ENCODE peak calls at places on chromosomes 7 and 10, in eight cellular contexts. G is breast epithelium, A is neural progenitor cell, N is WTC11, J is AG09309, I is glutamatergic neuron, O is lower leg skin, S is GM23338. B is an unnamed sample.

GRCh38 chr7:45594780-45595535 is 20.8 kb downstream of the ADCY1 start:
- DNase-seq in O (no peak), J (no peak), A (no peak), S (no peak), N (no peak), I (no peak), G (no peak), B (no peak)

GRCh38 chr7:479948-480499 is 39.6 kb downstream of the PDGFA start:
- DNase-seq in G (no peak), N (peak; percentile 22), S (no peak), A (no peak), J (no peak), O (no peak), I (peak; percentile 18), B (no peak)

GRCh38 chr7:109873296-109873695 is 1217.6 kb upstream of the LRRN3 start:
- DNase-seq in N (no peak), O (peak; percentile 79), J (no peak), I (no peak), A (no peak), G (peak; percentile 56), S (peak; percentile 5), B (no peak)

GRCh38 chr10:79946270-79947082 is 2.4 kb downstream of the SFTPD start:
- DNase-seq in A (no peak), O (no peak), N (no peak), J (no peak), G (no peak), I (no peak), S (no peak), B (no peak)

GRCh38 chr10:21173964-21174669 is 277.0 kb upstream of the NEBL start:
- DNase-seq in J (no peak), G (peak; percentile 83), A (peak; percentile 69), O (peak; percentile 85), S (peak; percentile 78), I (peak; percentile 57), N (peak; percentile 59), B (peak; percentile 63)

GRCh38 chr7:20545016-20545415 is 70.5 kb upstream of the ABCB5 start:
- DNase-seq in O (no peak), A (no peak), S (peak; percentile 8), I (no peak), J (no peak), G (no peak), N (no peak), B (no peak)

GRCh38 chr7:36044096-36044892 is 108.8 kb upstream of the EEPD1 start:
- DNase-seq in S (no peak), O (no peak), A (no peak), N (no peak), I (no peak), G (no peak), J (no peak), B (no peak)

GRCh38 chr7:106273009-106273695 is 11.6 kb downstream of the NAMPT start:
- DNase-seq in A (no peak), N (no peak), O (no peak), I (no peak), J (no peak), G (no peak), S (no peak), B (no peak)

GRCh38 chr10:131653550-131654470 is 247.0 kb upstream of the PPP2R2D start:
- DNase-seq in G (no peak), S (no peak), N (no peak), I (no peak), J (no peak), O (peak; percentile 68), A (no peak), B (no peak)

GRCh38 chr7:129163875-129164544 is 19.5 kb downstream of the TSPAN33 start:
- DNase-seq in S (peak; percentile 84), O (no peak), I (no peak), J (peak; percentile 40), G (no peak), N (no peak), A (peak; percentile 57), B (peak; percentile 37)

GRCh38 chr7:104723001-104723400 is 291.0 kb upstream of the KMT2E start:
- DNase-seq in N (no peak), I (no peak), A (no peak), S (no peak), O (no peak), G (no peak), J (no peak), B (no peak)

GRCh38 chr10:112120491-112120890 is 63.1 kb downstream of the GPAM start:
- DNase-seq in N (no peak), S (no peak), I (no peak), J (no peak), G (no peak), O (no peak), A (no peak), B (no peak)

GRCh38 chr10:124660404-124661125 is 83.6 kb downstream of the FAM53B start:
- DNase-seq in G (no peak), J (no peak), S (no peak), I (no peak), O (no peak), A (no peak), N (no peak), B (no peak)

GRCh38 chr10:32687546-32687945 is 241.6 kb downstream of the CCDC7 start:
- DNase-seq in J (no peak), G (no peak), S (no peak), A (no peak), N (no peak), O (no peak), I (no peak), B (no peak)

GRCh38 chr7:95886501-95887090 is 114.2 kb downstream of the DYNC1I1 start:
- DNase-seq in S (peak; percentile 54), N (no peak), G (no peak), O (no peak), J (no peak), A (no peak), I (no peak), B (no peak)

GRCh38 chr10:35641430-35642015 is 573 bp downstream of the FZD8 start:
- DNase-seq in G (no peak), J (no peak), I (peak; percentile 49), O (peak; percentile 85), S (peak; percentile 54), N (peak; percentile 28), A (peak; percentile 76), B (no peak)

DNA sequence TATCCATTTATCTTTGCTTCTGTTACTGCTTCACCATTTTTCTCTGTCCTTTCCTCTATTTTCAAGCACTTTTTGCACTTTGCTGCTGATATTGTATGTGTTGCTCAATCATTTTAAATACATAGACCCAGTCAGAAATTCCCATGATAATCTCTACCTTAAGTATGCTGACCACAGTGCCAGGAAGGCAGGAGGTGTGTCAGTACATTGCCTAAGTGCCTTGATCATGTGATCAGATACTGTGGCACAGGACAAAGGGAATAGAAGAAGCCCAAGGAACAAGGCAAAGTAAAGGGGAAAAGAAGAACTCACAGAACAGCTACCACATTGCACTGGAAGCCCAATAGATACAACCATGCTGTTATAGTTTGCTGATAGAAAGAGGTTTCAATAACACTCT is 53.7 kb upstream of the CD36 start:
- DNase-seq in J (peak; percentile 13), N (no peak), A (no peak), G (no peak), S (peak; percentile 16), I (no peak), O (no peak), B (no peak)
- TF ChIP-seq CTCF in J (no peak), N (no peak), A (no peak), G (no peak), S (no peak), I (no peak), O (no peak), B (no peak)

GRCh38 chr7:38424750-38425463 is 151.5 kb upstream of the TARP start:
- DNase-seq in O (no peak), I (no peak), N (no peak), S (peak; percentile 31), A (no peak), G (no peak), J (no peak), B (peak; percentile 20)
- TF ChIP-seq CTCF in O (no peak), I (no peak), N (no peak), S (peak; percentile 47), A (peak; percentile 12), G (no peak), J (peak; percentile 23), B (no peak)

GRCh38 chr7:47962262-47962661 is 14.0 kb upstream of the PKD1L1 start:
- DNase-seq in S (no peak), G (no peak), A (no peak), I (no peak), N (no peak), O (no peak), J (no peak), B (no peak)

GRCh38 chr7:47968852-47969774 is 10.3 kb downstream of the HUS1 start:
- DNase-seq in N (peak; percentile 86), G (no peak), I (peak; percentile 93), O (no peak), A (peak; percentile 86), J (no peak), S (peak; percentile 85), B (peak; percentile 75)

GRCh38 chr7:47967123-47967522 is 12.3 kb downstream of the HUS1 start:
- DNase-seq in J (no peak), O (no peak), G (no peak), S (no peak), I (no peak), A (no peak), N (no peak), B (no peak)

GRCh38 chr7:47967708-47968107 is 11.7 kb downstream of the HUS1 start:
- DNase-seq in N (no peak), O (no peak), S (no peak), G (no peak), I (no peak), J (no peak), A (no peak), B (no peak)

GRCh38 chr7:47965456-47965855 is 14.0 kb downstream of the HUS1 start:
- DNase-seq in A (no peak), G (no peak), S (no peak), N (no peak), I (no peak), O (no peak), J (no peak), B (no peak)
- TF ChIP-seq CTCF in A (no peak), G (no peak), S (no peak), N (no peak), I (no peak), O (no peak), J (no peak), B (no peak)

GRCh38 chr7:3397324-3397723 is 96.3 kb downstream of the SDK1 start:
- DNase-seq in N (no peak), S (no peak), I (no peak), J (no peak), O (no peak), A (no peak), G (no peak), B (no peak)

GRCh38 chr7:3393862-3394261 is 92.8 kb downstream of the SDK1 start:
- DNase-seq in I (no peak), N (no peak), O (no peak), J (no peak), A (no peak), G (no peak), S (no peak), B (no peak)

GRCh38 chr7:3404490-3404889 is 103.4 kb downstream of the SDK1 start:
- DNase-seq in S (no peak), J (no peak), N (no peak), G (no peak), I (no peak), A (no peak), O (no peak), B (no peak)

GRCh38 chr7:3399858-3400257 is 98.8 kb downstream of the SDK1 start:
- DNase-seq in A (peak; percentile 85), I (peak; percentile 51), S (peak; percentile 95), G (no peak), N (peak; percentile 78), O (no peak), J (no peak), B (peak; percentile 26)
- TF ChIP-seq CTCF in A (peak; percentile 71), I (peak; percentile 25), S (peak; percentile 82), G (no peak), N (no peak), O (no peak), J (no peak), B (no peak)

B was measured in activated CD8-positive, alpha-beta T cell treated with anti-CD3 and anti-CD28 coated beads for 36 hours.